ENCODE peak calls at places on chromosomes 5 and 9, in seven cellular contexts. Y is T47D, B is HT-29, I is NCI-H1930, Z is OCI-M1, U is WTC11, W is HTR-8/SVneo. L is an unnamed sample.

GRCh38 chr5:89457411-89458329 is 574.7 kb upstream of the MEF2C start:
- DNase-seq in Y (no peak), B (peak), I (no peak), Z (peak), U (no peak), W (no peak), L (peak)

GRCh38 chr9:10479172-10479571 is 133.6 kb downstream of the PTPRD start:
- DNase-seq in Y (peak), B (peak), I (no peak), Z (peak), U (no peak), W (no peak), L (no peak)

GRCh38 chr5:68067353-68067752 is 148.2 kb upstream of the PIK3R1 start:
- DNase-seq in Y (no peak), B (no peak), I (no peak), Z (no peak), U (no peak), W (no peak), L (no peak)

GRCh38 chr5:165630211-165630866 is 2124.9 kb downstream of the MAT2B start:
- DNase-seq in Y (peak), B (peak), I (peak), Z (peak), U (peak), W (peak), L (no peak)

GRCh38 chr5:138179277-138179857 is 455 bp downstream of the KIF20A start:
- DNase-seq in Y (no peak), B (peak), I (no peak), Z (peak), U (peak), W (no peak), L (no peak)

GRCh38 chr5:164326219-164326618 is 820.8 kb downstream of the MAT2B start:
- DNase-seq in Y (peak), B (peak), I (no peak), Z (peak), U (no peak), W (no peak), L (no peak)

GRCh38 chr5:25554077-25554476 is 909.3 kb upstream of the CDH10 start:
- DNase-seq in Y (no peak), B (no peak), I (no peak), Z (no peak), U (no peak), W (no peak), L (no peak)

GRCh38 chr5:54520438-54520846 is 2.9 kb downstream of the SNX18 start:
- DNase-seq in Y (no peak), B (peak), I (no peak), Z (peak), U (no peak), W (no peak), L (peak)

GRCh38 chr9:120351106-120351505 is 228.9 kb downstream of the CDK5RAP2 start:
- DNase-seq in Y (no peak), B (no peak), I (no peak), Z (no peak), U (no peak), W (no peak), L (no peak)

L was measured in heart right ventricle.